ENCODE peak calls at places on chromosomes 6 and 20, in seven cellular contexts. G, T, S, K, X, L and Z are unnamed samples.

GRCh38 chr20:46789339-46789984 is 80.0 kb downstream of the SLC2A10 start:
- DNase-seq in G (no peak), T (no peak), S (no peak), K (no peak), X (no peak), L (no peak), Z (no peak)

GRCh38 chr20:61502433-61502832 is 250.4 kb downstream of the CDH4 start:
- DNase-seq in G (no peak), T (no peak), S (peak), K (no peak), X (no peak), L (peak), Z (peak)

GRCh38 chr6:9398794-9399373 is 963.5 kb upstream of the SLC35B3 start:
- DNase-seq in G (peak), T (no peak), S (no peak), K (peak), X (peak), L (no peak), Z (peak)

GRCh38 chr6:75896526-75896925 is 147.5 kb downstream of the MYO6 start:
- DNase-seq in G (no peak), T (no peak), S (no peak), K (no peak), X (no peak), L (no peak), Z (peak)

GRCh38 chr6:10759884-10760329 is 12.3 kb downstream of the TMEM14B start:
- DNase-seq in G (no peak), T (peak), S (peak), K (peak), X (peak), L (peak), Z (peak)

GRCh38 chr20:8094415-8094818 is 37.6 kb upstream of the PLCB1 start:
- DNase-seq in G (peak), T (no peak), S (peak), K (peak), X (peak), L (peak), Z (peak)

GRCh38 chr6:112833546-112834215 is 486.6 kb downstream of the RFPL4B start:
- DNase-seq in G (no peak), T (peak), S (peak), K (peak), X (no peak), L (peak), Z (peak)

GRCh38 chr6:149855040-149855654 is 9.0 kb downstream of the LRP11 start:
- DNase-seq in G (no peak), T (peak), S (peak), K (peak), X (no peak), L (peak), Z (peak)

GRCh38 chr20:25223179-25223661 is 24.7 kb upstream of the PYGB start:
- DNase-seq in G (no peak), T (peak), S (peak), K (peak), X (no peak), L (peak), Z (peak)

GRCh38 chr6:50353603-50354002 is 303.9 kb upstream of the DEFB112 start:
- DNase-seq in G (no peak), T (peak), S (no peak), K (no peak), X (no peak), L (no peak), Z (no peak)

DNA sequence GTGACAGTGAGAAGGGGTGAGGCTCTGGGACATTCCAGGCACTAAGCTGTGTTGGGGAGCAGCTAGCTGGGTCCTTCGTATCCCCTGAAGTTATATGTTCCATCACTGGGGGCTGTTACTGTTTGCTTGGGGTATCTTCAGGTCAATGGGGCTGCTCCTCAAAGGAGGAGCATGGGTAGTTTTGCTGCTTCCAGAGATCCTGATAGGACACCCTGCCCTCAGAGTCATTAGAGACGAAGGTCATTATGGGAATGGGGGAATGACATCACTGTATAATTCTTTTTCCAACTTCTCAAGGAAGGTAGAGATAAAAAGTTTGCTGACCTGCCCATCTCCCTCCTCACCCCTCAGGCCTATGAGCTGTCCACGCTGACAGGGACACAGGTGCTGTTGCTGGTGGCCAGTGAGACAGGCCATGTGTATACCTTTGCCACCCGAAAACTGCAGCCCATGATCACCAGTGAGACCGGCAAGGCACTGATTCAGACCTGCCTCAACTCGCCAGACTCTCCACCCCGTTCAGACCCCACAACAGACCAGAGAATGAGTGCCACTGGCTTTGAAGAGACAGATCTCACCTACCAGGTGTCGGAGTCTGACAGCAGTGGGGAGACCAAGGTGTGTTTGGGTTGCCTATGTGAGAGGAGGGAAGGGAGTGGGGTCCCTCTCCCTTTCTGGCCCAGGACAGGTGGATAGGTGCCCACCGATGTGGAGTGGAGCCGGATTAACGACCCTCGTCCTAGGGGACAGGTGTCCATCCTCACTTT is 2.6 kb downstream of the SRF start:
- DNase-seq in G (no peak), T (peak), S (no peak), K (no peak), X (no peak), L (no peak), Z (no peak)
- H3K4me3 ChIP-seq in G (peak), T (peak), S (peak), K (peak), X (no peak), L (peak), Z (peak)

GRCh38 chr6:36245572-36246031 is 24.3 kb upstream of the PNPLA1 start:
- DNase-seq in G (no peak), T (no peak), S (no peak), K (no peak), X (peak), L (no peak), Z (no peak)
- TF ChIP-seq CTCF in G (no peak), T (peak), S (no peak), K (no peak), X (no peak), L (no peak), Z (no peak)

GRCh38 chr20:19690462-19690861 is 67.6 kb upstream of the RIN2 start:
- DNase-seq in G (no peak), T (no peak), S (peak), K (peak), X (no peak), L (no peak), Z (no peak)

GRCh38 chr20:19693508-19693907 is 64.5 kb upstream of the RIN2 start:
- DNase-seq in G (no peak), T (no peak), S (no peak), K (no peak), X (no peak), L (no peak), Z (no peak)

GRCh38 chr20:19691125-19691524 is 66.9 kb upstream of the RIN2 start:
- DNase-seq in G (no peak), T (no peak), S (no peak), K (no peak), X (no peak), L (no peak), Z (no peak)

GRCh38 chr20:19692100-19692499 is 66.0 kb upstream of the RIN2 start:
- DNase-seq in G (no peak), T (no peak), S (peak), K (peak), X (no peak), L (peak), Z (peak)

DNA sequence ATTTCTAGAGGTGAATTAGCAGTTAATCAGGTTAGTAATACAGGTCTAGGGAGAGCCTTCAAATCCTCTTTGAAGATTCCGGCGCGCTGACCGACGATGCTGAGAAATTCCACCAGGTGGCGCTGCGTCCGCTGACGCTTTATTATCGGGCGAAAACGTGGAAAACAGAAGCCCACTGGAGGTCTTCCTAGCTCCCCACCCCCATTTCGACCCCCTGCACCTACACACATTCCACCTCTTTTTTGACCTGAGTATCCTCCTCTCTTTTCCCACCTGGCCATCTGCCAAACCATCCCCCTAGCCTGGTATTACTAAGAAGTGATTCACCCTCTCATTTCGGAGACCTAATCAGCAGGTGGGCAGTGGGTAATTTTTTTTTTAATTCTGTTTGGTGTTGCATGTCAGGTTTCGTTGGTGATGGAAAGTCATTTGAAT is 65.4 kb upstream of the RIN2 start:
- DNase-seq in G (peak), T (peak), S (peak), K (peak), X (peak), L (peak), Z (peak)
- H3K4me3 ChIP-seq in G (no peak), T (no peak), S (no peak), K (no peak), X (no peak), L (peak), Z (no peak)

GRCh38 chr20:17391108-17391771 is 139.9 kb downstream of the BFSP1 start:
- DNase-seq in G (no peak), T (no peak), S (no peak), K (no peak), X (no peak), L (no peak), Z (no peak)
- TF ChIP-seq CTCF in G (no peak), T (no peak), S (no peak), K (no peak), X (no peak), L (no peak), Z (no peak)

DNA sequence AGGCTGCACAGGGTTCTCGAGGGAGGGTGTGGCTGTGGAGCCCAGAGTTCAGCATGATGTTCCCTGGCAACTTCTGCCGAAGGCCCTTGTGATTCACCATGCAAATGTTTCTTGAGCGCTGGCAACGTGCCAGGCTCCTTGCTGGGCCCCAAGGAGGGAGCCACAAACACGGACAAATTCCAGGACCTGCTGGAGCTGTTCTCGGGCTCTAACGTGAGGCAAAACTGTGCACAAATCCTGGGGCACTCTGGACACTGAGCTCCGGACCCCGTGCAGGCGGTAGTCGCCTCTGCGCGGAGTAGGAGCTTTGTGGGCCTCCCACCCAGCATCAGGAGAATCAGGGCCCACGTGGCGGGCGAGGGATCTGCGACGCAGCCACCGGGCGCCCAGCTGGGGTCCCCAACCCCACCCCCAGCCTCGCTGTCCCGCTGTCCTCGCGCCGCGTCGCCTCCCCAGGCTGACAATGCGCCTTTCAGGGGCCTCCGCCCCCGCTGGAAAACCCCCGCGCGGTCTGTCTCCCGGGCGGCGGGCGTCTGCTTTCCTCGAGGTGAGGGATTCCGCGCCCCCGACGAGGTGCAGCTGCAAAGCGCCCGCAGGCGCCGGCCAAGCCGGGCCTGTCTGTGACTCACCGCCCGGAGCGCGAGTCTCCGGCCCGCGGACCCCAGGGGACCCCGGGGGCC is 31.7 kb upstream of the SCUBE3 start:
- DNase-seq in G (peak), T (peak), S (peak), K (peak), X (peak), L (peak), Z (peak)
- H3K4me3 ChIP-seq in G (no peak), T (no peak), S (no peak), K (no peak), X (no peak), L (no peak), Z (no peak)

GRCh38 chr6:120411394-120411793 is 922.9 kb downstream of the TBC1D32 start:
- DNase-seq in G (no peak), T (no peak), S (no peak), K (no peak), X (no peak), L (no peak), Z (no peak)

GRCh38 chr6:120407696-120408095 is 926.6 kb downstream of the TBC1D32 start:
- DNase-seq in G (no peak), T (no peak), S (no peak), K (no peak), X (no peak), L (no peak), Z (no peak)

GRCh38 chr6:120410586-120410985 is 923.7 kb downstream of the TBC1D32 start:
- DNase-seq in G (no peak), T (peak), S (no peak), K (no peak), X (no peak), L (no peak), Z (no peak)

DNA sequence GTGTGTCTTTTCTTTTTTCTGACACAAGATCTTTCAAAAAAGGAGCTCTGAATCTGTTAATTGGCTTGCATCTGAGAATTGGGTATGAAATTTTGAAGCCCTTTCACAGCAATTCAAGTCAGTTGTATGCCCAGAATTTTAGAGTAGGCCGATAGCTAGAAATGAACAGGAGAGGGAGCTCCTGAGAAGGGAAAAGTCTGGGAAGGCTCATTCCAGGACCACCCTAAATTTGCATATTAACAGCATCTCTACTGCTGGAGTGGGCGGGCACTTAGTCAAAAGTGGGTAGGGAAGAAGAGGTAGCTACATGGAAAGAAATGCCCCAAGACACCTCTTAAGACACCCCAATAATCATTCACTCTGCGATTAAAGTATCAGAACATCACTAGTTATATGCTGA is 928.3 kb downstream of the TBC1D32 start:
- DNase-seq in G (no peak), T (peak), S (no peak), K (no peak), X (no peak), L (no peak), Z (no peak)
- TF ChIP-seq CTCF in G (no peak), T (peak), S (no peak), K (no peak), X (no peak), L (peak), Z (no peak)

GRCh38 chr6:144510859-144511258 is 225.7 kb downstream of the UTRN start:
- DNase-seq in G (no peak), T (no peak), S (no peak), K (no peak), X (no peak), L (no peak), Z (no peak)
- H3K4me3 ChIP-seq in G (no peak), T (no peak), S (no peak), K (no peak), X (no peak), L (no peak), Z (no peak)

GRCh38 chr20:17682103-17682888 is at the start of gene RRBP1:
- DNase-seq in G (peak), T (peak), S (peak), K (peak), X (peak), L (peak), Z (peak)
- TF ChIP-seq CTCF in G (peak), T (peak), S (peak), K (peak), X (peak), L (peak), Z (peak)

GRCh38 chr6:53828215-53828614 is 33.4 kb downstream of the LRRC1 start:
- DNase-seq in G (no peak), T (no peak), S (no peak), K (no peak), X (no peak), L (no peak), Z (no peak)

GRCh38 chr6:53827485-53827884 is 32.7 kb downstream of the LRRC1 start:
- DNase-seq in G (no peak), T (peak), S (no peak), K (no peak), X (no peak), L (no peak), Z (no peak)

GRCh38 chr6:53822355-53823115 is 27.7 kb downstream of the LRRC1 start:
- DNase-seq in G (no peak), T (no peak), S (peak), K (no peak), X (no peak), L (no peak), Z (no peak)

GRCh38 chr6:53824714-53825113 is 29.9 kb downstream of the LRRC1 start:
- DNase-seq in G (no peak), T (no peak), S (no peak), K (no peak), X (no peak), L (no peak), Z (no peak)

DNA sequence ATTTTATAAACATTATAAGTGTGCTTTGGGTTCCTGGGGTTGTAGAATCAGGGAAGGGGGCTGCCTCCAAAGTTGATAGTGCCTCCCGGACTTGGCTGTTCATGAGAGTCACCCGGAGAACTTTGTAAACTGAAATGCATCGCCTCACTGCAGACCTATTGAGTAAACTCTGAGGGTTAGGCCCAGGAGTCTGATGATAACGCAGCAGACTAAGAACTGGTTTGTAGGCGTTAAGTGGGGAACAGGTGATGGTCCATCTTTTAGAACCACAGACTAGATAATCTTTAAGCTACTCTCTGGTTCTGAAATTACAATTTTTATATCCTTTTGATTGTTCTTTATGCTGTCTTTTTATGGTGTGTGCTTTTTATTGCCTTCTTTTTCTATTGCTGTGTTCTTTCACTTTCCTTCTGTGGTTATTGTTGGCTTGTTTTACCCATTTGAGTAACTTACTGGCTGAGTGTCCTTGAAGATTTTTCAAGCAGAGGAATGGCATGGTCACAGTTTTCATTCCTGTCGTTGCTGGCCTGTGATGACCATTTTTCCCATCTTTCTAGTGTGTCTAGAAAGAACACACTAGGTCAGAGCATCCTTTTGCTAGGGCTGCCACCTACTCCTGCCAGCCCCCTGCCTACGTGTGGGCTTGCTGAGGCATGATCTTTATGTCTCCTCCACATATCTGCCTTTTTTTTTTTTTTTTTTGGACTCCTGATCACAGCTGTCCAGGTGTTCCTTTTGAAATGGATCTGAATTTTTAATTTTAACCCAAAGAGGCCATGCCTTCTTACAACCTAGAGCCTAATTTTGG is 30.9 kb downstream of the LRRC1 start:
- DNase-seq in G (no peak), T (no peak), S (no peak), K (no peak), X (no peak), L (peak), Z (peak)
- H3K4me3 ChIP-seq in G (no peak), T (no peak), S (no peak), K (no peak), X (no peak), L (no peak), Z (no peak)